ENCODE peak calls at places on chromosome 15, in eight cellular contexts. K is foreskin fibroblast, V is epithelial cell of esophagus, X is WERI-Rb-1, Q is astrocyte of the spinal cord, A is astrocyte of the cerebellum, Z is suprapubic skin, J is NB4. D is an unnamed sample.

GRCh38 chr15:78361956-78362506 is 21.9 kb downstream of the CRABP1 start:
- DNase-seq in V (no peak), X (no peak), J (no peak), Z (no peak), Q (no peak), A (no peak), K (no peak), D (no peak)

GRCh38 chr15:58549013-58549779 is 117.4 kb downstream of the LIPC start:
- DNase-seq in K (peak; percentile 12), Q (no peak), Z (no peak), V (no peak), X (peak; percentile 72), J (no peak), A (no peak), D (no peak)

GRCh38 chr15:81908111-81908510 is 137.7 kb downstream of the MEX3B start:
- DNase-seq in Q (no peak), V (no peak), A (no peak), Z (no peak), K (no peak), J (no peak), X (no peak), D (no peak)

GRCh38 chr15:67089218-67090193 is 24.1 kb downstream of the SMAD3 start:
- DNase-seq in J (peak; percentile 56), K (no peak), Q (peak; percentile 76), V (peak; percentile 67), A (no peak), Z (no peak), X (no peak), D (no peak)

GRCh38 chr15:79083154-79083553 is 7.4 kb downstream of the RASGRF1 start:
- DNase-seq in J (no peak), K (no peak), A (no peak), X (no peak), Z (no peak), Q (no peak), V (no peak), D (no peak)

GRCh38 chr15:74783072-74783807 is 1.4 kb downstream of the CSK start:
- DNase-seq in A (no peak), X (no peak), V (no peak), J (peak; percentile 87), K (peak; percentile 36), Q (no peak), Z (no peak), D (no peak)

GRCh38 chr15:65690778-65691177 is 69.0 kb downstream of the SLC24A1 start:
- DNase-seq in K (no peak), V (no peak), A (no peak), J (peak; percentile 75), Z (no peak), Q (no peak), X (no peak), D (no peak)

GRCh38 chr15:45095661-45096060 is 18.3 kb downstream of the DUOX2 start:
- DNase-seq in A (no peak), Q (no peak), Z (no peak), J (no peak), X (no peak), V (no peak), K (no peak), D (no peak)

GRCh38 chr15:89016549-89017041 is 71.7 kb upstream of the ABHD2 start:
- DNase-seq in A (no peak), Z (no peak), Q (peak; percentile 10), V (peak; percentile 87), X (no peak), K (no peak), J (no peak), D (no peak)

GRCh38 chr15:74317820-74318375 is 49.5 kb downstream of the CYP11A1 start:
- DNase-seq in A (peak; percentile 80), V (no peak), J (peak; percentile 75), K (peak; percentile 91), Z (no peak), Q (peak; percentile 95), X (peak; percentile 54), D (peak; percentile 84)

GRCh38 chr15:92429378-92430066 is 35.8 kb downstream of the ST8SIA2 start:
- DNase-seq in A (peak; percentile 62), J (peak; percentile 48), X (peak; percentile 67), K (no peak), Q (peak; percentile 85), V (peak; percentile 9), Z (no peak), D (no peak)

GRCh38 chr15:83733206-83733605 is 79.3 kb downstream of the ADAMTSL3 start:
- DNase-seq in A (peak; percentile 86), K (no peak), V (peak; percentile 89), Q (peak; percentile 75), Z (no peak), J (no peak), X (no peak), D (no peak)

GRCh38 chr15:101522621-101523559 is 33.4 kb upstream of the PCSK6 start:
- DNase-seq in K (no peak), V (no peak), J (no peak), A (no peak), X (no peak), Q (no peak), Z (no peak), D (no peak)

GRCh38 chr15:96363692-96364091 is 33.2 kb downstream of the NR2F2 start:
- DNase-seq in Q (no peak), V (no peak), J (no peak), A (no peak), K (no peak), Z (no peak), X (no peak), D (no peak)

GRCh38 chr15:31781261-31781660 is 249.1 kb upstream of the CHRNA7 start:
- DNase-seq in A (no peak), J (no peak), V (no peak), Q (no peak), K (no peak), X (no peak), Z (no peak), D (no peak)

GRCh38 chr15:31782951-31783350 is 247.4 kb upstream of the CHRNA7 start:
- DNase-seq in V (no peak), K (no peak), Z (no peak), Q (no peak), X (no peak), J (no peak), A (no peak), D (no peak)

GRCh38 chr15:31786360-31786759 is 244.0 kb upstream of the CHRNA7 start:
- DNase-seq in A (no peak), K (no peak), Z (no peak), J (no peak), X (no peak), V (no peak), Q (no peak), D (no peak)

DNA sequence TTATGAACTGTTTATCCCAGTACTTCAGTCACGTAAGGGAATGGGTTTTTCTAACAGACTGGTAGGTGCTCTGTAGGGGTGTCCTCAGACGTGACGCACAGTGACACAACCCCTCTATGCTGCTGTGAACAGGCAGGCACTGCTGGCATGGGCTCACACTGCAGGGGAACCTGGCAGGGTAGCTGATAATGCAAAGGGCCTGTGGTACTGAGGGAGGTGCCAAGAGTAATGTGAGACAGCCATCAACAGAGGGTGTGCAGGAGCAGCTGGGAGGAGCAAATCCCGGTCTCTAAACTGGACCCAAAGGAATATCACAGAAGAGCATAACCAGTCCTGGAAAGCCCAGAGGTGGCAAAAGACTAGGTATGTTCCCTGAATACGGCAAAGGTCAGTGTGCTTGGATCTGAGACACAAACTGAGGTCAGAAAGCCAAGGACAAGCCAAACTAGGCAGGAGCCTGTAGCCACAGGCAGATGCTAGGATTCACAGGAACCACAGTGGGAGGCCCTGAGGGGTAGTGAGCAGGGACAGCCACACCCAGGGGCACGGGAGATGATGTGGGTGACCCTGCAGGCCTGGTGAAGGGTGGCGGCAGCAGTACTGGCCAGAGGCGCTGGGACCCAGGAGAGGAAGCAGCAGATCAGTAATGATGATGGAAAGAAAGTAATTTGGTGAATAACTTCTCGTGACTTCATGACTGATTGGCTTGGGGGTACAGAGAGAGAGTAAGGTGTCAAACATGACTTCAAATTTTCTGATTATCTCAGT is 248.1 kb upstream of the CHRNA7 start:
- DNase-seq in K (no peak), X (no peak), V (no peak), Q (no peak), Z (no peak), J (no peak), A (no peak), D (no peak)
- H3K4me3 ChIP-seq in K (no peak overlapping the region), X (no peak overlapping the region), V (no peak overlapping the region), Q (no peak overlapping the region), Z (no peak overlapping the region), J (no peak overlapping the region), A (no peak overlapping the region), D (no peak overlapping the region)

DNA sequence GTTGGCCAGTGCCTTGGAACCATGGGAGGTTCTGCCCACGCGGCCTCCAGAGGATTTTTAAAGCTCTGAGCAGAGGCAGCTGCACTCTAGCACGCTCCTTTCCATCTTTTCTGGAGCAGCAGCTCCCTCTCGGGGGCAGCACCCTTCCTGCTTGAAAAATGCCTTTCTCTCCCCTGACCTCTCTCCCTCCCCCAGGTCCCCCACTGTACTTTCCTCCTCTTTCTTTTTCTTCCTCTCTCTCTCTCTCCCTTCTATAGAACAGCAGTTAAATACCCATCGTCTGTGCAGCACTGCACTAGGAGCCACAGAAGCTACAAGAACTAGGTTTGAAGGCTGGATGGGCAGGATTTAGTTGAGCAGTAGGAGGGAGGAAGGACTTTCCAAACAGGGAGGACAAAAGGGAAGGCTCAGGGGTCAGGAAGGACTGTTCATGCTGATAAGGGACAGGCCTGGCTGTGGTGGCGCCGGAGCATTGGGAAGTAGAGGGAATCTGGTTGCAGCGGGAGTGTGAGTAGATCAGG is 4.4 kb downstream of the ALPK3 start:
- DNase-seq in Q (no peak), X (no peak), K (no peak), J (peak; percentile 39), A (no peak), Z (no peak), V (no peak), D (no peak)
- TF ChIP-seq CTCF in Q (peak; percentile 10), X (no peak), K (no peak), J (peak; percentile 2), A (no peak), Z (no peak), V (no peak), D (no peak)

DNA sequence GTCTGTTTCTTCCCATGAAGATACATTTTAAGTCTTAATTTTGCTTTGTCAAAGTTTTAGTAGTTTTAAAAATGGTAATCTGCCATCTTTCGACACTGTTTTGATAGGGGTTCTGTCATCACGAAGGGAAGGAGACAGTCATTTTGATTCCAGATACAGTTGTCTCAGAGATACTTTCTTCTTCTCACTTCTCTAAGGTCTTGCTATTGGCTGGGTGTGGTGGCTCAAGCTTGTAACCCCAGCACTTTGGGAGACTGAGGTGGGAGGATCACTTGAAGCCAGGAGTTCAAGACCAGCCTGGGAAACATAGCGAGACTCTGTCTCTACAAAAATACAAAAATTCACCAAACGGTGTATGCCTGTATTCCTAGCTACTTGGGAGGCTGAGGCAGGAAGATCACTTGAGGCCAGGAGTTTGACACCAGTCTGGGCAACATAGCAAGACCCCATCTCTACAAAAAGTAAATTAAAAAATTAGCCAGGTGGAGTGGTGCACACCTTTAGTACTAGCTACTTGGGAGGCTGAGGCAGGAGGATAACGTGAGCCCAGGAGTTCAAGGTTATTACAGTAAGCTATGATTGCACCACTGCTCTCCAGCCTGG is 3.3 kb downstream of the RAB8B start:
- DNase-seq in A (no peak), Z (no peak), X (no peak), J (no peak), K (no peak), Q (no peak), V (no peak), D (no peak)
- H3K4me3 ChIP-seq in A (no peak overlapping the region), Z (no peak overlapping the region), X (no peak overlapping the region), J (no peak overlapping the region), K (no peak overlapping the region), Q (no peak overlapping the region), V (no peak overlapping the region), D (no peak overlapping the region)

DNA sequence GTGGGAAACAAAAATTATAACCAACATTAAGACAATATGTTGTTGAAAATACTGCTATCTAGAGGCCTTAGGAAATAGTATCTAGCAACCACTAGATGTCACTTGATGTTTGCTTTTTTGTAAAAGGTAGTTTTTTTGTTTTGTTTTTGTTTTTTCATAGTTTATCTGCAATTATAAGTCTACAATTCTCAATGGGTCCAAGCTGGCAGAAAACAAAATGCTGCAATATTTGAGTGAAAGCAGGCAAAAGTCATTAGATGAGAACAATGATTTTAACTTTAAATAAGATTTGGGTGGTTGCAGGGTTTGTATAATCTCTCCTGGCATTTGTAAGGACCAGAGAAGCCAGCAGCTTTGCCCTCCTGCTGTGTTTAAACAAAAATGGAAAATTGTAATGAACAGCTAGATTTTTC is 27.0 kb downstream of the DUT start:
- DNase-seq in X (no peak), J (peak; percentile 25), A (peak; percentile 26), K (no peak), V (peak; percentile 43), Q (peak; percentile 68), Z (no peak), D (no peak)
- TF ChIP-seq CTCF in X (peak; percentile 29), J (no peak), A (peak; percentile 23), K (peak; percentile 44), V (peak; percentile 53), Q (peak; percentile 52), Z (peak; percentile 38), D (peak; percentile 58)